ENCODE peak calls at places on chromosome 22, in nine cellular contexts. T, W, J, V, L, N, F, C and A are unnamed samples.

GRCh38 chr22:42515896-42516295 is 3.7 kb downstream of the RRP7A start:
- DNase-seq in T (no peak), J (no peak), F (no peak), W (no peak), L (no peak), C (no peak), N (peak; percentile 61), V (no peak), A (peak; percentile 88)

GRCh38 chr22:19824197-19825015 is 30.3 kb downstream of the GNB1L start:
- DNase-seq in F (no peak), N (peak; percentile 9), T (peak; percentile 52), J (no peak), L (no peak), W (no peak), C (peak; percentile 1), V (no peak), A (no peak)

GRCh38 chr22:43832393-43833265 is 20.5 kb upstream of the EFCAB6 start:
- DNase-seq in C (no peak), F (no peak), V (no peak), T (peak; percentile 43), N (no peak), W (no peak), L (no peak), J (no peak), A (no peak)

GRCh38 chr22:18075101-18075730 is 2.6 kb upstream of the PEX26 start:
- DNase-seq in W (no peak), L (no peak), J (no peak), N (no peak), V (no peak), C (no peak), F (no peak), T (no peak), A (no peak)

GRCh38 chr22:49141761-49142160 is 685.9 kb downstream of the BRD1 start:
- DNase-seq in F (no peak), L (no peak), V (no peak), C (no peak), W (no peak), J (no peak), N (no peak), T (peak; percentile 19), A (no peak)

GRCh38 chr22:23796461-23796860 is 9.7 kb downstream of the SMARCB1 start:
- DNase-seq in N (no peak), F (no peak), C (no peak), T (peak; percentile 9), V (no peak), L (no peak), J (no peak), W (no peak), A (no peak)

GRCh38 chr22:48517039-48518030 is 1310.3 kb downstream of the BRD1 start:
- DNase-seq in J (no peak), L (no peak), T (no peak), C (peak; percentile 39), W (no peak), F (no peak), V (no peak), N (peak; percentile 19), A (no peak)

GRCh38 chr22:49331223-49331815 is 496.4 kb downstream of the BRD1 start:
- DNase-seq in J (no peak), F (no peak), C (no peak), L (no peak), N (no peak), W (no peak), T (peak; percentile 24), V (peak; percentile 6), A (no peak)

GRCh38 chr22:31496007-31496734 is at the start of gene SFI1:
- DNase-seq in C (peak; percentile 89), F (peak; percentile 97), L (peak; percentile 91), V (peak; percentile 85), N (peak; percentile 89), W (peak; percentile 77), J (peak; percentile 96), T (peak; percentile 95), A (peak; percentile 92)

GRCh38 chr22:37549704-37550059 is 10.6 kb upstream of the CDC42EP1 start:
- DNase-seq in V (no peak), N (peak; percentile 86), F (no peak), T (peak; percentile 73), L (no peak), W (peak; percentile 42), J (peak; percentile 57), C (no peak), A (peak; percentile 87)

GRCh38 chr22:29914165-29914564 is 31.2 kb downstream of the MTMR3 start:
- DNase-seq in C (no peak), L (no peak), T (no peak), N (no peak), F (no peak), V (no peak), J (no peak), W (peak; percentile 10), A (no peak)

GRCh38 chr22:35540600-35541253 is at the start of gene RASD2:
- DNase-seq in W (peak; percentile 62), J (peak; percentile 50), L (peak; percentile 21), N (peak; percentile 22), C (no peak), V (peak; percentile 22), F (peak; percentile 20), T (no peak), A (peak; percentile 51)

GRCh38 chr22:42990131-42990838 is 24.7 kb downstream of the PACSIN2 start:
- DNase-seq in V (no peak), F (no peak), T (no peak), N (no peak), L (no peak), J (no peak), C (no peak), W (peak; percentile 58), A (peak; percentile 88)

GRCh38 chr22:38230108-38230825 is 28.5 kb downstream of the MAFF start:
- DNase-seq in W (no peak), V (no peak), F (no peak), C (peak; percentile 63), N (peak; percentile 33), T (peak; percentile 77), J (peak; percentile 78), L (no peak), A (no peak)

GRCh38 chr22:20043997-20044342 is 23.1 kb downstream of the TANGO2 start:
- DNase-seq in F (no peak), L (no peak), N (no peak), W (no peak), T (no peak), C (no peak), J (no peak), V (no peak), A (no peak)

GRCh38 chr22:26409705-26410376 is 19.2 kb upstream of the ASPHD2 start:
- DNase-seq in T (no peak), F (no peak), J (no peak), N (no peak), C (no peak), W (no peak), V (no peak), L (no peak), A (no peak)

GRCh38 chr22:22888509-22889353 is 1.1 kb downstream of the IGLL5 start:
- DNase-seq in W (no peak), N (no peak), V (no peak), F (no peak), T (no peak), J (no peak), L (no peak), C (no peak), A (no peak)

GRCh38 chr22:25334091-25334490 is 114.7 kb downstream of the CRYBB2 start:
- DNase-seq in W (no peak), J (no peak), N (peak; percentile 36), L (peak; percentile 15), V (peak; percentile 60), T (no peak), F (peak; percentile 20), C (peak; percentile 97), A (peak; percentile 50)

GRCh38 chr22:25409240-25409639 is 155.2 kb upstream of the GRK3 start:
- DNase-seq in T (no peak), C (no peak), F (no peak), J (no peak), N (peak; percentile 8), V (no peak), L (no peak), W (no peak), A (no peak)

GRCh38 chr22:23815781-23816551 is 22.8 kb downstream of the DERL3 start:
- DNase-seq in N (no peak), F (no peak), J (peak; percentile 79), L (no peak), W (no peak), C (no peak), T (peak; percentile 3), V (no peak), A (no peak)

GRCh38 chr22:36663581-36663980 is 40.0 kb downstream of the CACNG2 start:
- DNase-seq in F (no peak), J (no peak), C (no peak), T (no peak), L (no peak), V (no peak), W (no peak), N (no peak), A (no peak)

GRCh38 chr22:37485714-37486223 is 415 bp downstream of the MFNG start:
- DNase-seq in J (no peak), N (no peak), V (no peak), F (no peak), L (no peak), W (no peak), C (no peak), T (no peak), A (no peak)

GRCh38 chr22:50542416-50542927 is 3.2 kb upstream of the KLHDC7B start:
- DNase-seq in N (no peak), C (no peak), L (no peak), T (no peak), J (no peak), F (no peak), V (no peak), W (no peak), A (no peak)

GRCh38 chr22:29883831-29884139 is 811 bp downstream of the MTMR3 start:
- DNase-seq in C (no peak), T (no peak), N (no peak), V (no peak), J (no peak), L (no peak), W (no peak), F (no peak), A (no peak)

GRCh38 chr22:22703715-22704114 is 59.3 kb downstream of the GGTLC2 start:
- DNase-seq in V (no peak), J (no peak), W (no peak), N (no peak), C (no peak), L (no peak), F (no peak), T (no peak), A (no peak)

GRCh38 chr22:32042924-32043323 is at the start of gene SLC5A1:
- DNase-seq in W (no peak), F (no peak), N (peak; percentile 68), V (no peak), J (no peak), C (no peak), L (no peak), T (peak; percentile 67), A (no peak)

GRCh38 chr22:46354993-46355305 is 19.4 kb downstream of the TRMU start:
- DNase-seq in L (no peak), N (no peak), J (no peak), F (no peak), C (no peak), V (no peak), W (no peak), T (no peak), A (no peak)

GRCh38 chr22:38246692-38247091 is 26.1 kb downstream of the TMEM184B start:
- DNase-seq in F (no peak), L (no peak), T (no peak), N (no peak), V (no peak), J (peak; percentile 85), W (no peak), C (no peak), A (no peak)

GRCh38 chr22:48947636-48948035 is 880.0 kb downstream of the BRD1 start:
- DNase-seq in T (no peak), C (no peak), L (no peak), J (no peak), V (no peak), N (no peak), F (no peak), W (no peak), A (no peak)